ENCODE peak calls at places on chromosomes 16 and 17, in six cellular contexts. X is stimulated activated CD4-positive, alpha-beta T cell treated with anti-CD3 and anti-CD28 coated beads, Interleukin-12 subunit alpha, Interleukin-12 subunit beta, amount 100 ng/mL, for 24 hours; T is endothelial cell of umbilical vein; Y is epithelial cell of esophagus; W is neural progenitor cell; Q is upper lobe of right lung. I is an unnamed sample.

GRCh38 chr16:16073884-16074781 is 124.7 kb downstream of the ABCC1 start:
- DNase-seq in T (no peak), W (peak; percentile 62), X (no peak), Y (no peak), Q (peak; percentile 77), I (no peak)

GRCh38 chr16:84810518-84811273 is 9.1 kb upstream of the CRISPLD2 start:
- DNase-seq in T (no peak), W (no peak), X (no peak), Y (no peak), Q (no peak), I (no peak)

GRCh38 chr16:3564130-3564888 is 12.9 kb downstream of the NLRC3 start:
- DNase-seq in T (no peak), Q (peak; percentile 63), Y (no peak), W (no peak), X (no peak), I (no peak)

GRCh38 chr17:82658796-82659452 is 10.7 kb upstream of the WDR45B start:
- DNase-seq in Y (no peak), W (no peak), T (no peak), Q (no peak), X (no peak), I (no peak)

GRCh38 chr17:77881545-77881944 is 77.0 kb upstream of the TNRC6C start:
- DNase-seq in T (no peak), Y (no peak), X (peak; percentile 55), Q (peak; percentile 87), W (no peak), I (no peak)

GRCh38 chr16:27779719-27780161 is 229.8 kb downstream of the KATNIP start:
- DNase-seq in T (no peak), Q (peak; percentile 77), W (peak; percentile 84), Y (peak; percentile 46), X (no peak), I (no peak)

GRCh38 chr17:38656959-38657823 is 17.6 kb downstream of the EPOP start:
- DNase-seq in Y (no peak), X (no peak), W (peak; percentile 49), Q (no peak), T (no peak), I (no peak)

GRCh38 chr16:86232496-86232895 is 277.8 kb upstream of the FOXF1 start:
- DNase-seq in T (no peak), Q (no peak), Y (no peak), W (no peak), X (no peak), I (no peak)

GRCh38 chr17:28623696-28624095 is 9.7 kb upstream of the RSKR start:
- DNase-seq in Q (no peak), Y (no peak), W (no peak), X (no peak), T (no peak), I (no peak)

GRCh38 chr16:22348296-22348695 is 26.1 kb downstream of the CDR2 start:
- DNase-seq in Q (no peak), T (no peak), W (no peak), Y (peak; percentile 91), X (no peak), I (no peak)

GRCh38 chr17:73938706-73939105 is 264.8 kb upstream of the RPL38 start:
- DNase-seq in W (no peak), Q (no peak), Y (no peak), T (no peak), X (no peak), I (no peak)

GRCh38 chr17:965311-965989 is 14.1 kb downstream of the NXN start:
- DNase-seq in T (peak; percentile 19), Q (no peak), X (no peak), W (no peak), Y (peak; percentile 60), I (no peak)

GRCh38 chr17:81512984-81513668 is 527 bp upstream of the ACTG1 start:
- DNase-seq in T (no peak), W (peak; percentile 87), Q (peak; percentile 86), X (no peak), Y (peak; percentile 56), I (no peak)

GRCh38 chr16:24568392-24568791 is 29.0 kb downstream of the RBBP6 start:
- DNase-seq in T (peak; percentile 39), Y (peak; percentile 42), X (no peak), W (no peak), Q (no peak), I (no peak)

GRCh38 chr17:43935926-43936261 is 6.4 kb downstream of the PPY start:
- DNase-seq in T (no peak), Q (no peak), X (no peak), Y (no peak), W (no peak), I (no peak)

GRCh38 chr17:1720856-1721386 is 3.6 kb upstream of the WDR81 start:
- DNase-seq in Q (peak; percentile 79), T (peak; percentile 58), W (peak; percentile 64), Y (peak; percentile 71), X (peak; percentile 64), I (no peak)

GRCh38 chr16:10984509-10984908 is 40.1 kb downstream of the CLEC16A start:
- DNase-seq in Q (no peak), T (no peak), Y (no peak), X (no peak), W (no peak), I (no peak)

GRCh38 chr17:6172642-6173330 is 102.6 kb downstream of the WSCD1 start:
- DNase-seq in Q (no peak), X (no peak), Y (no peak), W (peak; percentile 90), T (no peak), I (no peak)

GRCh38 chr17:60819447-60820130 is 141.9 kb downstream of the BCAS3 start:
- DNase-seq in T (no peak), Q (no peak), X (no peak), W (no peak), Y (no peak), I (no peak)

GRCh38 chr16:27446721-27447120 is 44.7 kb downstream of the IL21R start:
- DNase-seq in T (no peak), Y (no peak), W (no peak), X (no peak), Q (no peak), I (no peak)

GRCh38 chr16:67709050-67709449 is 10.1 kb downstream of the GFOD2 start:
- DNase-seq in W (no peak), Y (no peak), T (no peak), X (no peak), Q (no peak), I (no peak)

GRCh38 chr16:57842606-57843005 is 40.3 kb upstream of the KIFC3 start:
- DNase-seq in T (no peak), X (no peak), W (no peak), Y (no peak), Q (no peak), I (no peak)

GRCh38 chr17:75783803-75784472 is 668 bp upstream of the UNK start:
- DNase-seq in X (no peak), T (no peak), W (peak; percentile 55), Q (peak; percentile 77), Y (no peak), I (no peak)

GRCh38 chr16:20851601-20852000 is 45.3 kb downstream of the REXO5 start:
- DNase-seq in Q (peak; percentile 83), T (peak; percentile 64), Y (peak; percentile 89), W (no peak), X (no peak), I (peak; percentile 60)

GRCh38 chr16:83781-84615 is 6.0 kb downstream of the MPG start:
- DNase-seq in T (peak; percentile 64), Q (no peak), Y (no peak), X (no peak), W (no peak), I (no peak)

GRCh38 chr16:24499193-24499814 is 40.1 kb upstream of the RBBP6 start:
- DNase-seq in W (peak; percentile 79), Y (peak; percentile 53), X (no peak), Q (peak; percentile 36), T (peak; percentile 13), I (no peak)

GRCh38 chr16:70453117-70453890 is 1.1 kb upstream of the FCSK start:
- DNase-seq in Q (no peak), Y (no peak), T (no peak), X (no peak), W (no peak), I (no peak)

GRCh38 chr16:2973081-2973480 is 3.9 kb downstream of the PAQR4 start:
- DNase-seq in Q (no peak), T (no peak), W (no peak), Y (no peak), X (no peak), I (no peak)

GRCh38 chr17:7217113-7217987 is 2.3 kb downstream of the DLG4 start:
- DNase-seq in Q (peak; percentile 69), Y (peak; percentile 58), X (no peak), T (peak; percentile 53), W (peak; percentile 81), I (no peak)

GRCh38 chr17:44599298-44600175 is 42.3 kb downstream of the FZD2 start:
- DNase-seq in W (peak; percentile 70), T (peak; percentile 96), Y (peak; percentile 42), Q (no peak), X (no peak), I (peak; percentile 72)

GRCh38 chr17:27455914-27456680 is at the start of gene KSR1:
- DNase-seq in W (peak; percentile 97), Y (peak; percentile 60), Q (peak; percentile 94), T (peak; percentile 78), X (peak; percentile 76), I (peak; percentile 35)

GRCh38 chr16:67393111-67393789 is at the start of gene TPPP3:
- DNase-seq in Q (peak; percentile 90), T (peak; percentile 81), Y (peak; percentile 36), X (peak; percentile 32), W (peak; percentile 87), I (no peak)

GRCh38 chr17:68011199-68011665 is 15.0 kb upstream of the C17orf58 start:
- DNase-seq in T (peak; percentile 26), Q (peak; percentile 83), X (peak; percentile 58), W (peak; percentile 66), Y (peak; percentile 29), I (no peak)